ENCODE peak calls at places on chromosome 11, in four cellular contexts. Q, X, M and U are unnamed samples.
A peak's percentile ranks its signal among the peaks of the same experiment; 100 is the strongest.

GRCh38 chr11:66725646-66726045 is 3.4 kb downstream of the SPTBN2 start:
- DNase-seq in Q (no peak), X (no peak), M (no peak), U (no peak)

GRCh38 chr11:2675540-2675939 is 24.3 kb downstream of the KCNQ1OT1 start:
- DNase-seq in Q (peak; percentile 53), X (no peak), M (no peak), U (no peak)

GRCh38 chr11:126538071-126538470 is 182.6 kb downstream of the ST3GAL4 start:
- DNase-seq in Q (peak; percentile 27), X (no peak), M (no peak), U (no peak)

GRCh38 chr11:34905666-34906065 is 10.5 kb downstream of the APIP start:
- DNase-seq in Q (peak; percentile 73), X (no peak), M (no peak), U (no peak)

GRCh38 chr11:78575478-78575877 is 814 bp upstream of the NARS2 start:
- DNase-seq in Q (peak; percentile 42), X (no peak), M (no peak), U (no peak)

GRCh38 chr11:128210148-128210940 is 377.0 kb downstream of the ETS1 start:
- DNase-seq in Q (peak; percentile 69), X (no peak), M (peak; percentile 88), U (no peak)

GRCh38 chr11:28146123-28146751 is 38.0 kb downstream of the METTL15 start:
- DNase-seq in Q (no peak), X (no peak), M (peak; percentile 69), U (no peak)

GRCh38 chr11:115618428-115618827 is 114.2 kb upstream of the CADM1 start:
- DNase-seq in Q (no peak), X (no peak), M (no peak), U (no peak)

GRCh38 chr11:116461789-116462188 is 311.0 kb downstream of the BUD13 start:
- DNase-seq in Q (peak; percentile 94), X (no peak), M (no peak), U (no peak)

GRCh38 chr11:123576501-123576900 is 77.9 kb downstream of the SCN3B start:
- DNase-seq in Q (peak; percentile 30), X (no peak), M (no peak), U (no peak)

GRCh38 chr11:10654211-10655150 is 39.1 kb downstream of the IRAG1 start:
- DNase-seq in Q (peak; percentile 58), X (no peak), M (peak; percentile 72), U (peak; percentile 18)

GRCh38 chr11:13277719-13278619 is at the start of gene BMAL1:
- DNase-seq in Q (peak; percentile 80), X (peak; percentile 36), M (no peak), U (peak; percentile 53)

GRCh38 chr11:94450061-94450460 is 43.6 kb downstream of the MRE11 start:
- DNase-seq in Q (no peak), X (no peak), M (no peak), U (no peak)

GRCh38 chr11:17352925-17353227 is 1.3 kb downstream of the NCR3LG1 start:
- DNase-seq in Q (peak; percentile 85), X (peak; percentile 2), M (peak; percentile 39), U (peak; percentile 14)

GRCh38 chr11:76280151-76280881 is 74.0 kb upstream of the WNT11 start:
- DNase-seq in Q (peak; percentile 58), X (no peak), M (no peak), U (no peak)

GRCh38 chr11:115164774-115165173 is 339.4 kb downstream of the CADM1 start:
- DNase-seq in Q (peak; percentile 91), X (no peak), M (no peak), U (no peak)

GRCh38 chr11:5405173-5405572 is 16.7 kb upstream of the OR51Q1 start:
- DNase-seq in Q (no peak), X (no peak), M (no peak), U (no peak)

GRCh38 chr11:102384419-102385052 is 37.5 kb downstream of the BIRC2 start:
- DNase-seq in Q (no peak), X (no peak), M (no peak), U (no peak)